ENCODE peak calls at places on chromosomes 5 and 9, in nine cellular contexts. G, W, V, C, O, Y, E, K and Z are unnamed samples.

GRCh38 chr9:113164536-113165300 is 13.9 kb downstream of the SLC31A2 start:
- DNase-seq in K (no peak), Y (no peak), E (no peak), O (peak), V (peak), W (peak), G (no peak), C (no peak), Z (no peak)

GRCh38 chr5:10421841-10422691 is 19.6 kb upstream of the ROPN1L start:
- DNase-seq in G (no peak), E (no peak), V (no peak), Y (no peak), W (no peak), K (no peak), O (no peak), C (no peak), Z (no peak)

GRCh38 chr9:98957826-98958225 is 14.1 kb downstream of the COL15A1 start:
- DNase-seq in Y (no peak), V (no peak), K (no peak), C (no peak), E (no peak), O (no peak), G (no peak), W (no peak), Z (no peak)

GRCh38 chr9:129141066-129142041 is 30.1 kb downstream of the PTPA start:
- DNase-seq in W (peak), K (no peak), O (peak), E (no peak), V (peak), G (no peak), Y (peak), C (no peak), Z (no peak)

GRCh38 chr5:179616002-179616594 is 7.4 kb downstream of the HNRNPH1 start:
- DNase-seq in E (no peak), K (no peak), V (no peak), G (no peak), Y (no peak), O (no peak), C (no peak), W (no peak), Z (no peak)

GRCh38 chr9:129078691-129079503 is 2.0 kb upstream of the DOLPP1 start:
- DNase-seq in G (no peak), Y (no peak), V (no peak), K (no peak), W (no peak), C (no peak), O (no peak), E (no peak), Z (no peak)

GRCh38 chr9:14654932-14655331 is 38.3 kb downstream of the ZDHHC21 start:
- DNase-seq in O (peak), W (no peak), G (no peak), K (no peak), E (no peak), Y (no peak), C (no peak), V (no peak), Z (no peak)

GRCh38 chr5:122200456-122200855 is 71.1 kb downstream of the ZNF474 start:
- DNase-seq in V (no peak), O (no peak), W (no peak), Y (no peak), G (no peak), E (no peak), C (no peak), K (no peak), Z (no peak)

GRCh38 chr9:32454280-32454679 is 69.8 kb downstream of the ACO1 start:
- DNase-seq in K (no peak), C (no peak), W (no peak), Y (no peak), G (no peak), E (no peak), V (no peak), O (no peak), Z (no peak)

GRCh38 chr5:78647838-78648358 is 674 bp downstream of the LHFPL2 start:
- DNase-seq in C (no peak), K (peak), G (peak), W (peak), E (peak), Y (peak), O (peak), V (peak), Z (peak)

GRCh38 chr5:176596689-176597416 is 13.1 kb downstream of the GPRIN1 start:
- DNase-seq in G (peak), V (no peak), Y (no peak), K (no peak), C (no peak), W (no peak), O (peak), E (no peak), Z (no peak)

DNA sequence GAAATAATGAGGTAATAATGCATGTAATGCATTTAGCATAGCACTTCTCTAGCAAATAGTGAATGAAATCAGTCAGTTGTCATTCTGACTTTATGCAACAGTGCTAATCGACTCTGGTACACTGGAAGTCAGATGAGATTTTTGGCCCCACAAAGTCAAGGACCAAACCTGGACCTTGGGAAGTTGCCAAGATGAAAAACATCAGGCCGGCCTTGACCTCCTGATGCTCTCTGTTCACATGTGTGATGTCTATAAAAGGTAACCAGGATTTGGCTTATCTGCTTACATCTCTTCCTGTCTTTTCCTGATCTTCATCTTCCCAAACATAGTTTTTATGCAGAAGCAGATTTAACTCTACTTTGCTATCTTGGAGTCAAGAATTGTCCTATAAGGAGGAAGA is 39.5 kb downstream of the SLC22A5 start:
- DNase-seq in O (no peak), K (no peak), C (no peak), W (no peak), E (no peak), V (no peak), G (no peak), Y (no peak), Z (no peak)
- H3K27ac ChIP-seq in O (no peak), K (no peak), C (no peak), W (peak), E (peak), V (no peak), G (no peak), Y (no peak), Z (no peak)

GRCh38 chr9:133742251-133742650 is 4.1 kb upstream of the SARDH start:
- DNase-seq in G (peak), O (no peak), V (no peak), E (no peak), K (no peak), C (no peak), Y (no peak), W (no peak), Z (no peak)
- H3K27ac ChIP-seq in G (no peak), O (no peak), V (no peak), E (no peak), K (no peak), C (no peak), Y (no peak), W (no peak), Z (no peak)

GRCh38 chr9:137408651-137409405 is 14.1 kb downstream of the EXD3 start:
- DNase-seq in O (no peak), E (no peak), C (no peak), W (no peak), Y (no peak), K (no peak), V (no peak), G (peak), Z (no peak)
- H3K27ac ChIP-seq in O (no peak), E (no peak), C (no peak), W (no peak), Y (no peak), K (no peak), V (no peak), G (no peak), Z (no peak)

GRCh38 chr5:59317023-59317771 is 576.3 kb downstream of the PDE4D start:
- DNase-seq in O (peak), K (no peak), G (no peak), Y (peak), W (peak), V (no peak), C (no peak), E (no peak), Z (peak)
- H3K27ac ChIP-seq in O (no peak), K (no peak), G (peak), Y (no peak), W (peak), V (no peak), C (no peak), E (no peak), Z (peak)

GRCh38 chr5:93601053-93601429 is 18.0 kb downstream of the NR2F1 start:
- DNase-seq in G (no peak), E (no peak), W (no peak), V (no peak), C (no peak), O (no peak), K (no peak), Y (no peak), Z (no peak)

GRCh38 chr5:93602261-93603149 is 19.5 kb downstream of the NR2F1 start:
- DNase-seq in G (no peak), C (no peak), Y (no peak), E (no peak), W (no peak), V (no peak), K (no peak), O (no peak), Z (no peak)

GRCh38 chr5:93603191-93603590 is 20.2 kb downstream of the NR2F1 start:
- DNase-seq in Y (no peak), C (no peak), V (no peak), K (no peak), E (no peak), W (no peak), G (no peak), O (no peak), Z (no peak)

GRCh38 chr5:93600409-93601052 is 17.5 kb downstream of the NR2F1 start:
- DNase-seq in W (no peak), V (no peak), G (no peak), Y (no peak), C (no peak), O (peak), E (no peak), K (no peak), Z (no peak)

GRCh38 chr5:93601433-93602175 is 18.6 kb downstream of the NR2F1 start:
- DNase-seq in W (no peak), V (no peak), K (no peak), O (peak), G (no peak), C (no peak), E (no peak), Y (no peak), Z (no peak)
- H3K27ac ChIP-seq in W (no peak), V (peak), K (no peak), O (peak), G (peak), C (no peak), E (peak), Y (no peak), Z (no peak)

GRCh38 chr9:92504881-92505280 is 22.6 kb upstream of the ASPN start:
- DNase-seq in W (no peak), C (no peak), Y (no peak), E (no peak), G (no peak), V (no peak), K (no peak), O (peak), Z (no peak)

GRCh38 chr9:92508018-92508417 is 25.7 kb upstream of the ASPN start:
- DNase-seq in K (no peak), Y (no peak), V (no peak), O (no peak), C (no peak), E (no peak), G (no peak), W (no peak), Z (no peak)

GRCh38 chr9:92506184-92506857 is 24.0 kb upstream of the ASPN start:
- DNase-seq in E (no peak), C (no peak), G (no peak), V (peak), O (peak), W (peak), K (no peak), Y (peak), Z (peak)

GRCh38 chr9:92507005-92507404 is 24.7 kb upstream of the ASPN start:
- DNase-seq in K (no peak), G (no peak), V (no peak), E (no peak), Y (no peak), C (no peak), W (no peak), O (peak), Z (no peak)

DNA sequence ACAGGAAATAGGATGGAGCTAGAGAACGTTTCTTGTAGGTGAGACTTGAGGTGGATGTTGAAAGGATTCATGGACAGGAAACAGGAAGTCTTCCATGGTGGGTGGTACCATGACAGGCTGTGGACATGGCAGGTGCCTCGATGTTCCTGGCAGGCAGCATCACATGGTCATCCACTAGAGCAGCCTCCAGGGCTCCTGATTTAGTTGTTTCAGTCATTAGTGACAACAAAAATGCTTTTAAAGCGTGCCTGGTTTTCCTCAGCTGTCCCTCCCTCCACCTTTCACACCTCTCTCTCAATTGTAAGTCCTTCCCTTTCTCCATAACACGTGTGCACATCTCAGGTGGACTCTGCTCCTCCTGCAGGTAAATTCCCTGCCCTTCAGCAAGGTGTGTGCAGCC is 25.2 kb upstream of the ASPN start:
- DNase-seq in C (no peak), G (no peak), E (no peak), V (no peak), Y (no peak), W (no peak), O (no peak), K (no peak), Z (no peak)
- H3K27ac ChIP-seq in C (no peak), G (no peak), E (peak), V (no peak), Y (peak), W (no peak), O (no peak), K (no peak), Z (peak)

GRCh38 chr5:124921694-124922093 is 175.3 kb upstream of the ZNF608 start:
- DNase-seq in E (no peak), C (no peak), K (no peak), V (no peak), Y (no peak), G (no peak), W (no peak), O (no peak), Z (no peak)
- H3K27ac ChIP-seq in E (no peak), C (peak), K (no peak), V (no peak), Y (no peak), G (no peak), W (no peak), O (no peak), Z (no peak)

DNA sequence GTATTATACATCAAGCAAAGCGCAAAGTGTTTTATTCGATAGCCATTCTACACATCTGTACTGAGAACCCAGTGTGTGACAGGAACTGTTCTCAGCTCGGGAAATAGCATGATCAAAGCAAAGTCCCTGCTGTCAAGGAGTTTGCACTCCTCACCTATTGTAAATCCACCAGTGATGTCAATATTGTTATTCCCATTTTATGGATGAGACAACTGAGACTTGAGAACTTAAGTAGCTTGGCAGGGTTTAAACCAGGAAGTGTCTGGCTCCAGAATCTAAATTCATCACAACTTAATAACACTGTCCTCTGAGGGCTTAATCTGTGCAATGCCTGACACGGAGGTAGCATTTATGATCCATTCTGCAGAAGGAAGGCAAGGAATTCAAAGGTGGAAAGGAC is 50.7 kb downstream of the ADAM19 start:
- DNase-seq in E (no peak), O (no peak), K (no peak), Y (no peak), V (no peak), W (no peak), C (no peak), G (no peak), Z (no peak)
- H3K27ac ChIP-seq in E (no peak), O (no peak), K (no peak), Y (no peak), V (no peak), W (no peak), C (no peak), G (no peak), Z (no peak)